ENCODE peak calls at places on chromosomes 2 and 18, in eight cellular contexts. W is stimulated activated CD4-positive, alpha-beta T cell treated with anti-CD3 and anti-CD28 coated beads, Interleukin-4, amount 100 ng/mL, for 24 hours; L is HL-60; J is LoVo; Z is GM04504; K is SK-MEL-5; B is activated gamma-delta T cell treated with Interleukin-2 at 50 U/mL for 16 hours; F is endothelial cell. V is an unnamed sample.

GRCh38 chr2:182949052-182949451 is 82.6 kb upstream of the FRZB start:
- DNase-seq in J (no peak), F (no peak), W (no peak), B (no peak), Z (no peak), K (no peak), L (no peak), V (no peak)

GRCh38 chr2:167792126-167792525 is 455.3 kb downstream of the STK39 start:
- DNase-seq in L (no peak), F (no peak), Z (no peak), B (no peak), K (no peak), J (no peak), W (no peak), V (no peak)

GRCh38 chr2:2291500-2292260 is 39.4 kb downstream of the MYT1L start:
- DNase-seq in W (no peak), K (peak; percentile 43), Z (no peak), B (no peak), L (no peak), F (peak; percentile 58), J (no peak), V (no peak)

GRCh38 chr2:165369131-165369935 is 100.2 kb upstream of the CSRNP3 start:
- DNase-seq in F (no peak), K (peak; percentile 4), L (no peak), B (no peak), J (no peak), Z (no peak), W (no peak), V (no peak)

GRCh38 chr2:20391951-20392699 is 41.5 kb upstream of the PUM2 start:
- DNase-seq in B (no peak), L (no peak), K (no peak), J (peak; percentile 37), Z (no peak), W (no peak), F (no peak), V (peak; percentile 50)

GRCh38 chr18:50819027-50819726 is 639 bp downstream of the MRO start:
- DNase-seq in B (no peak), J (peak; percentile 47), K (peak; percentile 44), W (no peak), Z (no peak), L (no peak), F (peak; percentile 39), V (no peak)

GRCh38 chr2:172516299-172516698 is 39.6 kb upstream of the PDK1 start:
- DNase-seq in Z (peak; percentile 11), W (no peak), J (no peak), F (no peak), L (peak; percentile 82), K (no peak), B (no peak), V (no peak)

GRCh38 chr2:170840717-170841210 is 24.1 kb downstream of the GAD1 start:
- DNase-seq in F (no peak), L (no peak), K (no peak), W (no peak), B (no peak), Z (no peak), J (no peak), V (no peak)

GRCh38 chr2:129728251-129728972 is 251.1 kb upstream of the RAB6C start:
- DNase-seq in K (no peak), W (no peak), Z (no peak), B (no peak), F (no peak), L (no peak), J (no peak), V (peak; percentile 34)

GRCh38 chr2:241673797-241674725 is 12.6 kb downstream of the DTYMK start:
- DNase-seq in Z (no peak), J (no peak), B (no peak), L (no peak), W (no peak), K (no peak), F (no peak), V (no peak)

GRCh38 chr2:183204397-183204796 is 80.2 kb downstream of the NUP35 start:
- DNase-seq in B (no peak), F (no peak), L (no peak), K (no peak), W (no peak), Z (no peak), J (no peak), V (no peak)

GRCh38 chr2:180979086-180979934 is 1.1 kb upstream of the UBE2E3 start:
- DNase-seq in L (no peak), B (no peak), Z (peak; percentile 24), F (no peak), W (no peak), K (no peak), J (no peak), V (no peak)

GRCh38 chr2:180394305-180394704 is 387.2 kb upstream of the CWC22 start:
- DNase-seq in J (no peak), F (no peak), Z (no peak), W (no peak), B (no peak), K (no peak), L (no peak), V (no peak)

GRCh38 chr18:69291755-69292154 is 108.9 kb upstream of the DOK6 start:
- DNase-seq in L (no peak), J (no peak), F (no peak), Z (no peak), W (no peak), K (no peak), B (no peak), V (no peak)

GRCh38 chr2:42951263-42951938 is 159.0 kb upstream of the HAAO start:
- DNase-seq in J (no peak), K (peak; percentile 60), Z (no peak), W (no peak), B (no peak), F (no peak), L (no peak), V (no peak)

GRCh38 chr2:118852605-118853128 is 5.2 kb upstream of the EN1 start:
- DNase-seq in K (no peak), L (no peak), J (no peak), Z (peak; percentile 35), F (peak; percentile 43), W (no peak), B (no peak), V (no peak)

GRCh38 chr18:58438161-58438983 is 190.5 kb downstream of the ALPK2 start:
- DNase-seq in W (no peak), F (no peak), Z (no peak), L (no peak), J (peak; percentile 15), K (no peak), B (no peak), V (no peak)

GRCh38 chr2:132416080-132416911 is at the start of gene GPR39:
- DNase-seq in Z (peak; percentile 93), F (peak; percentile 45), J (peak; percentile 96), W (no peak), L (no peak), K (peak; percentile 8), B (no peak), V (peak; percentile 67)

GRCh38 chr18:47528343-47528742 is 276.9 kb upstream of the SKOR2 start:
- DNase-seq in J (no peak), W (no peak), L (peak; percentile 1), B (no peak), Z (no peak), K (no peak), F (no peak), V (no peak)

GRCh38 chr2:167265004-167265403 is 376.7 kb downstream of the XIRP2 start:
- DNase-seq in L (no peak), B (no peak), Z (no peak), K (no peak), W (no peak), F (no peak), J (no peak), V (no peak)

GRCh38 chr18:35581555-35582309 is at the start of gene GALNT1:
- DNase-seq in J (no peak), F (peak; percentile 27), L (no peak), K (no peak), W (peak; percentile 10), Z (no peak), B (peak; percentile 6), V (no peak)

GRCh38 chr2:46540496-46541342 is 61.4 kb downstream of the TMEM247 start:
- DNase-seq in Z (peak; percentile 65), F (no peak), L (no peak), K (peak; percentile 64), J (peak; percentile 38), W (no peak), B (no peak), V (peak; percentile 87)

GRCh38 chr2:219425238-219426067 is 7.3 kb downstream of the DES start:
- DNase-seq in K (no peak), F (no peak), Z (no peak), B (no peak), J (no peak), L (no peak), W (no peak), V (no peak)

GRCh38 chr2:190093793-190094192 is 31.3 kb upstream of the MSTN start:
- DNase-seq in K (peak; percentile 56), B (no peak), W (no peak), Z (peak; percentile 13), J (peak; percentile 31), F (no peak), L (no peak), V (no peak)

GRCh38 chr2:120488531-120488930 is 142.6 kb downstream of the INHBB start:
- DNase-seq in F (no peak), W (no peak), J (no peak), Z (no peak), B (no peak), K (no peak), L (no peak), V (no peak)

GRCh38 chr2:20025065-20025786 is 12.8 kb upstream of the MATN3 start:
- DNase-seq in B (no peak), J (no peak), L (no peak), Z (peak; percentile 42), W (no peak), F (no peak), K (no peak), V (no peak)

GRCh38 chr18:73462092-73462491 is 594.3 kb upstream of the NETO1 start:
- DNase-seq in J (no peak), F (no peak), L (no peak), Z (peak; percentile 18), W (no peak), K (no peak), B (no peak), V (no peak)

GRCh38 chr2:230225486-230225885 is at the start of gene SP140:
- DNase-seq in Z (no peak), L (peak; percentile 61), K (no peak), W (peak; percentile 83), J (no peak), B (peak; percentile 65), F (no peak), V (peak; percentile 66)

GRCh38 chr2:240591226-240591625 is 4.7 kb downstream of the CAPN10 start:
- DNase-seq in W (no peak), J (no peak), F (no peak), Z (no peak), K (no peak), L (no peak), B (no peak), V (no peak)

GRCh38 chr2:43412121-43412753 is 183.6 kb downstream of the THADA start:
- DNase-seq in Z (no peak), L (no peak), J (no peak), W (no peak), K (no peak), B (no peak), F (no peak), V (no peak)

GRCh38 chr2:71226391-71226964 is 425 bp downstream of the PAIP2B start:
- DNase-seq in W (peak; percentile 27), B (peak; percentile 22), K (peak; percentile 8), Z (no peak), J (peak; percentile 14), L (no peak), F (peak; percentile 30), V (no peak)

GRCh38 chr2:207066784-207067460 is 98.8 kb downstream of the KLF7 start:
- DNase-seq in B (no peak), J (no peak), Z (no peak), F (no peak), W (no peak), K (no peak), L (no peak), V (no peak)

V was measured in right atrium auricular region.